ENCODE peak calls at places on chromosomes 6 and 20, in nine cellular contexts. V is CD8-positive, alpha-beta T cell; J is HCT116; L is SJCRH30; I is heart right ventricle; S is upper lobe of right lung; F is osteoblast; Q is fibroblast of pulmonary artery; W is CD8-positive, alpha-beta memory T cell. M is an unnamed sample.

GRCh38 chr20:59003836-59004492 is 3.1 kb downstream of the CTSZ start:
- DNase-seq in L (no peak), V (no peak), S (no peak), F (peak), Q (no peak), W (no peak), I (no peak), J (no peak), M (no peak)

GRCh38 chr20:44911264-44911921 is 1.5 kb downstream of the PABPC1L start:
- DNase-seq in V (peak), W (peak), I (peak), F (no peak), S (peak), Q (peak), L (peak), J (peak), M (peak)

GRCh38 chr20:58754584-58754983 is 62.0 kb downstream of the NPEPL1 start:
- DNase-seq in I (no peak), W (no peak), Q (no peak), F (no peak), L (no peak), S (no peak), J (no peak), V (no peak), M (no peak)

GRCh38 chr6:125947581-125947980 is 9.0 kb upstream of the HINT3 start:
- DNase-seq in L (no peak), S (peak), F (peak), J (no peak), I (no peak), Q (peak), W (no peak), V (no peak), M (no peak)

GRCh38 chr6:2498224-2498623 is 252.5 kb downstream of the MYLK4 start:
- DNase-seq in L (peak), I (no peak), V (no peak), Q (peak), S (no peak), J (no peak), F (no peak), W (no peak), M (no peak)

GRCh38 chr6:30206152-30206551 is 7.1 kb downstream of the TRIM26 start:
- DNase-seq in W (no peak), I (no peak), V (no peak), L (peak), Q (no peak), J (no peak), F (peak), S (no peak), M (no peak)

GRCh38 chr20:31560900-31561598 is 44.0 kb upstream of the ID1 start:
- DNase-seq in L (no peak), S (no peak), W (no peak), Q (peak), I (no peak), F (peak), V (no peak), J (peak), M (no peak)

GRCh38 chr20:53949319-53949839 is 121.0 kb downstream of the BCAS1 start:
- DNase-seq in Q (peak), J (no peak), F (peak), S (peak), W (peak), I (peak), L (peak), V (peak), M (peak)

GRCh38 chr6:81049425-81050042 is 702.9 kb downstream of the TENT5A start:
- DNase-seq in Q (peak), I (no peak), L (no peak), W (no peak), V (no peak), S (no peak), J (no peak), F (no peak), M (no peak)

GRCh38 chr6:11043552-11043960 is 549 bp downstream of the ELOVL2 start:
- DNase-seq in W (no peak), Q (no peak), S (no peak), V (no peak), L (no peak), F (peak), I (no peak), J (no peak), M (no peak)

GRCh38 chr20:33926425-33926824 is 67.3 kb upstream of the RALY start:
- DNase-seq in L (no peak), I (no peak), S (no peak), F (no peak), Q (no peak), W (no peak), J (no peak), V (no peak), M (no peak)

GRCh38 chr20:62030834-62031434 is 34.7 kb downstream of the TAF4 start:
- DNase-seq in I (no peak), L (no peak), S (no peak), Q (no peak), V (peak), F (peak), J (no peak), W (no peak), M (no peak)

GRCh38 chr20:41734506-41734945 is 116.3 kb upstream of the CHD6 start:
- DNase-seq in Q (peak), L (peak), V (peak), W (no peak), S (no peak), J (peak), F (no peak), I (peak), M (peak)

GRCh38 chr6:100435299-100435698 is 29.4 kb downstream of the SIM1 start:
- DNase-seq in Q (no peak), S (no peak), F (no peak), J (peak), I (no peak), W (no peak), V (no peak), L (no peak), M (no peak)

GRCh38 chr6:158056355-158056754 is 74.7 kb downstream of the SYNJ2 start:
- DNase-seq in L (no peak), S (no peak), Q (no peak), F (no peak), I (no peak), V (no peak), J (no peak), W (no peak), M (no peak)

GRCh38 chr6:39387785-39388184 is 65.3 kb upstream of the KCNK16 start:
- DNase-seq in F (no peak), S (no peak), Q (no peak), L (no peak), J (no peak), V (no peak), W (no peak), I (no peak), M (no peak)

GRCh38 chr6:32658268-32658897 is 8.1 kb downstream of the HLA-DQB1 start:
- DNase-seq in V (no peak), J (no peak), L (no peak), W (no peak), F (no peak), S (no peak), I (no peak), Q (no peak), M (no peak)

GRCh38 chr6:115485400-115485799 is 575.3 kb downstream of the FRK start:
- DNase-seq in V (no peak), J (no peak), W (no peak), Q (no peak), I (no peak), F (no peak), S (no peak), L (no peak), M (no peak)

GRCh38 chr6:44062771-44063560 is 64.3 kb downstream of the MRPL14 start:
- DNase-seq in L (peak), J (no peak), Q (peak), S (peak), I (no peak), W (no peak), F (peak), V (no peak), M (no peak)

GRCh38 chr20:31908424-31908823 is 38.0 kb downstream of the TTLL9 start:
- DNase-seq in J (no peak), I (no peak), W (no peak), Q (no peak), V (no peak), L (no peak), S (peak), F (no peak), M (no peak)

GRCh38 chr6:166477647-166478365 is 95.1 kb upstream of the MPC1 start:
- DNase-seq in S (no peak), Q (peak), F (peak), W (no peak), L (no peak), V (no peak), J (no peak), I (no peak), M (no peak)

GRCh38 chr6:29739136-29739881 is 16.1 kb downstream of the HLA-F start:
- DNase-seq in L (peak), J (no peak), F (no peak), I (no peak), V (no peak), Q (no peak), S (no peak), W (no peak), M (no peak)

GRCh38 chr20:38291582-38291918 is 12.4 kb upstream of the BPI start:
- DNase-seq in Q (no peak), L (no peak), I (no peak), J (no peak), S (no peak), F (peak), W (no peak), V (no peak), M (no peak)

GRCh38 chr20:35883341-35883777 is 70.9 kb downstream of the SCAND1 start:
- DNase-seq in I (no peak), F (no peak), L (no peak), Q (peak), J (no peak), V (no peak), S (no peak), W (no peak), M (no peak)

GRCh38 chr6:113329942-113330897 is 526.9 kb upstream of the MARCKS start:
- DNase-seq in J (no peak), W (no peak), F (no peak), I (no peak), L (no peak), V (no peak), Q (no peak), S (no peak), M (no peak)

GRCh38 chr20:37265152-37265551 is 3.5 kb upstream of the GHRH start:
- DNase-seq in V (no peak), L (no peak), Q (no peak), W (no peak), F (no peak), J (no peak), S (no peak), I (no peak), M (peak)

DNA sequence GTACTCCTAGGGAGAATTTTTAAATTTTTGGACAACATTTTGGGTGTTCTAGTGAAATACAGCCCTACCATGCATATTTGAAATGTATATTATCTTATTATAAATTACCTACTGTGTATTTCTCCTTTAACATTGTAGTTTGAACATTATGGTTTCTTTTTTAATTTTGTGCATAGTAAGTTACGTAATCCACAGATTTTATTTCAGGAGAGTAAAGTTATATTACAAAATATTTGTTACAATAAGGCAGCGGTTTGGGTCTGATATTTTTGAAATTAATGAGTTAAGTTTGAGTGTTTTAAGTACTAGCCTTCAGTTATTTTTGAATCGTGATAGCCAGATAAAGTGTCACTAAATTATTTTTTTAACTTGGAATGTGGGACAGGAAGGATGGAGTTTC is 7.3 kb upstream of the SOX4 start:
- DNase-seq in I (no peak), Q (no peak), W (no peak), S (no peak), J (no peak), V (no peak), L (no peak), F (no peak), M (no peak)
- H3K4me3 ChIP-seq in I (no peak), Q (no peak), W (no peak), S (no peak), J (no peak), V (no peak), L (peak), F (no peak), M (no peak)

GRCh38 chr6:89022747-89023289 is 57.7 kb upstream of the PNRC1 start:
- DNase-seq in I (no peak), S (no peak), L (no peak), Q (peak), F (no peak), V (no peak), W (no peak), J (no peak), M (no peak)
- H3K4me3 ChIP-seq in I (no peak), S (no peak), L (no peak), Q (no peak), F (no peak), V (no peak), W (no peak), J (no peak), M (no peak)

DNA sequence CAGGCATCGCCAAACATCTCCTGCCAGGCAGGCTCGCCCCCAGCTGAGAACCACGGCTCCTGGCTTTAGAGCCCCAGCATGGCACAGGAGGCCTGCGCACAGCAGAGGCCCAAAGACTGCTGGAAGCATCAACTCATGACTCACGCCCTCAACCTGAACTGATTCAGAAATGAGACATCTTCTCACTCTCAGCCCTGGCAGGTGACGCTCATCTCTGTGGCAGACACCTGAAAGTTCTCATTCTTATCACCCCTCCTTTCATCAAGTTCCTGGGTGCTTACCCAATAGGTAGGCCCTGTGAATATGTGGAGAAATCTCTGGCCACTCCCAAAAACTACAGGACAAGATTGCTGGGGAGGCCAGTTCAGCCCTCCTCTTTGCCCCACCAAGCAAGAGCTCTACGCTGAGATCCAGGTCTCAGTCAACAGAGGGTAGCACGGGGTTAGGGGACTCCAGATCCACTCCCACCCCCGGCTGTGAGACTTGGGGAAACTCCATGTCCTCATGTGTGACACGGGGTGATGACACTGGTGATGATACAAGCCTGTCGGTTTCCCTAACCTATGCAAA is 11.3 kb downstream of the NFATC2 start:
- DNase-seq in S (no peak), J (peak), V (peak), W (peak), F (no peak), Q (no peak), L (no peak), I (no peak), M (peak)
- H3K4me3 ChIP-seq in S (no peak), J (no peak), V (no peak), W (no peak), F (no peak), Q (no peak), L (no peak), I (no peak), M (peak)

DNA sequence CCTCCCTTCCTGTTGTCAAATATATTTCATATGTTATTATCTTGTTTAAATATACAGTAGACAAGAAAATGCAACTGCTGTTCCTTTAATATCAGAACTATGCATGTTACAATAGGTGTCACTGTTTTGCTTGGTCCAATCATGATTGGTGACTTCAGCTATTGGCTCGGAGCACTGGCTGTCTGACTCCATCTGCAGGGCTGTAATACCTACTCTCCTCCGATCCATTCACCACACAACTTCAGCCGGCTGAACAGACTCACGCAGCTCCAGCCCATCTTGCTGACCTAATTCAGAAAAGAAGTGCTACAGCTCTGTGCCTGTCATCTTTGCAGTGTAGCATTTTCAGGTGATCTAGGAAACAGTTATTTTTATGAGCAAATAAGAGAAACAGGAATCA is at the start of gene BTBD3:
- DNase-seq in V (no peak), J (no peak), S (no peak), I (peak), L (peak), W (no peak), F (no peak), Q (peak), M (no peak)
- H3K4me3 ChIP-seq in V (no peak), J (no peak), S (peak), I (peak), L (peak), W (no peak), F (peak), Q (peak), M (no peak)

DNA sequence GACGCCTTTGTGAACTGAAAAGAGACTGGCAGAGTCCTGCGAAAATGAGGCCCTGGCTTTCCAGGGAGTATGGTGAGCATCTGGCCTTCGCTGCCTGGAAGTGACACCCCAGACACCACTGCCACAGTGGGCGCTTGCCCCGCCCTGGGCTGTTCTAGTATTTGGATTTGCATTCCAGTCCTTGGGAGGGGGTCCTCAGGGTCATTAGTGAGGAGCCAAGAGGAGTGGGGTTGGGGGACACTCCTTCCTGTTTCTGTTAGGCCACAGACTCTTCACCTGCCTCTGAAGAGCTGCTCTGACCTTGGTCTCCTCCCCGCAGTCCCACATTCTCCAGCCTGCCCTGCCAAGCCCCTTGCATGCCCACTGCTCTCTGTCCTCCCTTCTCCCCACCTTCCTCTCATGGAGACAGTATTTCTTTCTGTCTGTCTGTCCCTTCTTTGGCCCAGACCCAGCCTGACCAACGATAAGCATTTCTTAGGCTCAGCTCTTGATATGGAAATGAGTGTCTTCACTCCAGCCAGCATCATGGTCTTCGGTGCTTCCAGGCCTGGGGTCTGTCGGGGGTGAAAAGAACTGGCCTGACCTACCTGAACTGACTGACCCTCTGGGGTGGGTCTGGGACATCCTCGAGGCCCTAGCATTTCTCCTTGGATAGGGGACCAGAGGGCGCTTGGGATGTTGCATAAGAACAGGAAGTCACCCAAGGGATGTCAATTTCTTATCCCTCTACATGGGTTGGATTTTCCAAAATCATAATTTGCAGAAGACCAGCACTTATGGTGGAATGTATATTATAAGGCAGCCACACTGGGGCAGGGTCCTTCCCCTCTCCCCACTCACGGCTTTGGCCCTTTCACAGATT is 19.4 kb downstream of the SLC9A8 start:
- DNase-seq in W (no peak), F (peak), V (no peak), L (no peak), J (no peak), Q (no peak), I (no peak), S (no peak), M (no peak)
- H3K4me3 ChIP-seq in W (no peak), F (no peak), V (no peak), L (no peak), J (no peak), Q (no peak), I (no peak), S (no peak), M (no peak)

GRCh38 chr6:149938571-149939462 is 3.0 kb upstream of the ULBP2 start:
- DNase-seq in V (peak), W (peak), L (peak), S (no peak), J (no peak), Q (no peak), I (no peak), F (peak), M (peak)

GRCh38 chr6:149940673-149940984 is 1.2 kb upstream of the ULBP2 start:
- DNase-seq in I (no peak), S (no peak), W (no peak), V (no peak), J (no peak), Q (no peak), L (no peak), F (no peak), M (no peak)

GRCh38 chr6:149942461-149942829 is 631 bp downstream of the ULBP2 start:
- DNase-seq in F (no peak), W (no peak), Q (no peak), V (no peak), I (no peak), S (no peak), L (no peak), J (no peak), M (no peak)

GRCh38 chr6:149939909-149940672 is 1.7 kb upstream of the ULBP2 start:
- DNase-seq in I (no peak), S (no peak), L (no peak), F (no peak), V (no peak), Q (no peak), J (no peak), W (no peak), M (no peak)

GRCh38 chr6:149941583-149942460 is at the start of gene ULBP2:
- DNase-seq in V (peak), I (peak), F (peak), Q (peak), W (peak), J (peak), L (peak), S (peak), M (peak)
- H3K4me3 ChIP-seq in V (peak), I (peak), F (peak), Q (peak), W (peak), J (peak), L (peak), S (peak), M (peak)

GRCh38 chr6:149235130-149235561 is 82.4 kb upstream of the TAB2 start:
- DNase-seq in F (peak), S (no peak), L (peak), V (no peak), W (no peak), I (peak), J (peak), Q (peak), M (no peak)
- H3K4me3 ChIP-seq in F (no peak), S (no peak), L (no peak), V (no peak), W (no peak), I (no peak), J (no peak), Q (no peak), M (peak)

GRCh38 chr20:57619053-57619831 is 984 bp downstream of the ZBP1 start:
- DNase-seq in J (no peak), Q (no peak), L (peak), V (peak), S (peak), F (no peak), W (peak), I (no peak), M (peak)

GRCh38 chr20:57620274-57620990 is at the start of gene ZBP1:
- DNase-seq in I (no peak), J (no peak), F (no peak), L (peak), Q (no peak), V (peak), W (peak), S (peak), M (peak)

GRCh38 chr20:57621426-57622200 is 1.4 kb upstream of the ZBP1 start:
- DNase-seq in S (no peak), Q (no peak), V (no peak), W (no peak), F (no peak), J (no peak), L (no peak), I (no peak), M (no peak)

GRCh38 chr20:57622201-57622570 is 2.0 kb upstream of the ZBP1 start:
- DNase-seq in Q (no peak), J (no peak), S (no peak), W (no peak), L (no peak), F (no peak), V (no peak), I (no peak), M (no peak)

GRCh38 chr20:57620999-57621398 is 773 bp upstream of the ZBP1 start:
- DNase-seq in I (no peak), J (no peak), F (no peak), S (no peak), W (no peak), Q (no peak), V (no peak), L (no peak), M (no peak)
- H3K4me3 ChIP-seq in I (no peak), J (no peak), F (no peak), S (no peak), W (peak), Q (no peak), V (no peak), L (no peak), M (peak)